ENCODE peak calls at places on chromosomes 3 and 15, in eight cellular contexts. One of them, this sample, is unnamed.

GRCh38 chr3:75341324-75342067 is 322.6 kb upstream of the FRG2C start:
- DNase-seq in K562: peak; percentile 16
- DNase-seq in NCI-H2081: no peak
- DNase-seq in fibroblast of lung: no peak
- DNase-seq in sigmoid colon: no peak
- DNase-seq in iPS DF 6.9: no peak
- DNase-seq in adipocyte: peak; percentile 36
- DNase-seq in stimulated activated CD8-positive, alpha-beta memory T cell treated with anti-CD3 and anti-CD28 coated beads, Interleukin-7, amount 100 ng/mL, for 1 hour: no peak
- DNase-seq in this sample: no peak

GRCh38 chr3:127377801-127378442 is 90.1 kb upstream of the PRR20G start:
- DNase-seq in K562: no peak
- DNase-seq in NCI-H2081: no peak
- DNase-seq in fibroblast of lung: no peak
- DNase-seq in adipocyte: no peak
- DNase-seq in stimulated activated CD8-positive, alpha-beta memory T cell treated with anti-CD3 and anti-CD28 coated beads, Interleukin-7, amount 100 ng/mL, for 1 hour: no peak
- DNase-seq in sigmoid colon: no peak
- DNase-seq in iPS DF 6.9: no peak
- DNase-seq in this sample: no peak

GRCh38 chr3:99895106-99895705 is 77.5 kb downstream of the CMSS1 start:
- DNase-seq in NCI-H2081: no peak
- DNase-seq in K562: no peak
- DNase-seq in sigmoid colon: no peak
- DNase-seq in stimulated activated CD8-positive, alpha-beta memory T cell treated with anti-CD3 and anti-CD28 coated beads, Interleukin-7, amount 100 ng/mL, for 1 hour: no peak
- DNase-seq in iPS DF 6.9: no peak
- DNase-seq in fibroblast of lung: no peak
- DNase-seq in adipocyte: no peak
- DNase-seq in this sample: no peak

GRCh38 chr3:162141232-162141631 is 644.6 kb downstream of the OTOL1 start:
- DNase-seq in NCI-H2081: no peak
- DNase-seq in stimulated activated CD8-positive, alpha-beta memory T cell treated with anti-CD3 and anti-CD28 coated beads, Interleukin-7, amount 100 ng/mL, for 1 hour: no peak
- DNase-seq in sigmoid colon: no peak
- DNase-seq in adipocyte: peak; percentile 69
- DNase-seq in iPS DF 6.9: no peak
- DNase-seq in fibroblast of lung: peak; percentile 69
- DNase-seq in K562: no peak
- DNase-seq in this sample: peak; percentile 16

GRCh38 chr15:62603757-62604156 is 438.7 kb upstream of the C2CD4B start:
- DNase-seq in sigmoid colon: no peak
- DNase-seq in adipocyte: peak; percentile 84
- DNase-seq in NCI-H2081: no peak
- DNase-seq in K562: no peak
- DNase-seq in fibroblast of lung: peak; percentile 86
- DNase-seq in stimulated activated CD8-positive, alpha-beta memory T cell treated with anti-CD3 and anti-CD28 coated beads, Interleukin-7, amount 100 ng/mL, for 1 hour: no peak
- DNase-seq in iPS DF 6.9: no peak
- DNase-seq in this sample: no peak

GRCh38 chr3:14836049-14836468 is 17.3 kb downstream of the FGD5 start:
- DNase-seq in adipocyte: no peak
- DNase-seq in fibroblast of lung: peak; percentile 40
- DNase-seq in K562: peak; percentile 95
- DNase-seq in iPS DF 6.9: no peak
- DNase-seq in sigmoid colon: peak; percentile 90
- DNase-seq in NCI-H2081: no peak
- DNase-seq in stimulated activated CD8-positive, alpha-beta memory T cell treated with anti-CD3 and anti-CD28 coated beads, Interleukin-7, amount 100 ng/mL, for 1 hour: no peak
- DNase-seq in this sample: no peak

GRCh38 chr3:168870892-168871291 is 775.2 kb upstream of the GOLIM4 start:
- DNase-seq in sigmoid colon: no peak
- DNase-seq in fibroblast of lung: no peak
- DNase-seq in NCI-H2081: no peak
- DNase-seq in K562: no peak
- DNase-seq in stimulated activated CD8-positive, alpha-beta memory T cell treated with anti-CD3 and anti-CD28 coated beads, Interleukin-7, amount 100 ng/mL, for 1 hour: no peak
- DNase-seq in iPS DF 6.9: no peak
- DNase-seq in adipocyte: no peak
- DNase-seq in this sample: no peak

GRCh38 chr15:84924074-84924700 is 39.7 kb downstream of the SLC28A1 start:
- DNase-seq in fibroblast of lung: no peak
- DNase-seq in NCI-H2081: no peak
- DNase-seq in sigmoid colon: no peak
- DNase-seq in iPS DF 6.9: no peak
- DNase-seq in K562: no peak
- DNase-seq in stimulated activated CD8-positive, alpha-beta memory T cell treated with anti-CD3 and anti-CD28 coated beads, Interleukin-7, amount 100 ng/mL, for 1 hour: no peak
- DNase-seq in adipocyte: no peak
- DNase-seq in this sample: no peak

GRCh38 chr15:93151488-93151887 is 62.5 kb upstream of the RGMA start:
- DNase-seq in K562: no peak
- DNase-seq in NCI-H2081: no peak
- DNase-seq in fibroblast of lung: no peak
- DNase-seq in sigmoid colon: no peak
- DNase-seq in iPS DF 6.9: no peak
- DNase-seq in adipocyte: no peak
- DNase-seq in stimulated activated CD8-positive, alpha-beta memory T cell treated with anti-CD3 and anti-CD28 coated beads, Interleukin-7, amount 100 ng/mL, for 1 hour: no peak
- DNase-seq in this sample: no peak